ENCODE peak calls at places on chromosomes 13 and 19, in ten cellular contexts. S is activated B cell treated with CpG ODN at 0.5 μM for 24 hours; T is frontal cortex; J is DMS153; F is Daoy; A is progenitor cell of endocrine pancreas; V is left ventricle myocardium inferior; N is stimulated activated CD4-positive, alpha-beta T cell treated with anti-CD3 and anti-CD28 coated beads, Interleukin-4, amount 100 ng/mL, for 1 hour; L is stimulated activated CD8-positive, alpha-beta memory T cell treated with anti-CD3 and anti-CD28 coated beads, Interleukin-12 subunit alpha, Interleukin-12 subunit beta, amount 100 ng/mL, for 4 hours; D is heart left ventricle. W is an unnamed sample.

GRCh38 chr19:43739419-43739818 is 15.3 kb downstream of the SMG9 start:
- DNase-seq in D (no peak), S (no peak), A (no peak), V (no peak), N (no peak), F (no peak), T (no peak), L (no peak), J (no peak), W (peak)

GRCh38 chr19:47587295-47587694 is 14.3 kb upstream of the ZNF541 start:
- DNase-seq in V (no peak), T (no peak), J (no peak), A (no peak), F (no peak), D (no peak), L (no peak), S (no peak), N (no peak), W (no peak)

GRCh38 chr13:55244991-55245644 is 1895.6 kb upstream of the PRR20A start:
- DNase-seq in V (no peak), A (no peak), T (no peak), J (no peak), S (no peak), L (no peak), N (no peak), D (no peak), F (peak), W (no peak)

GRCh38 chr13:112781881-112782361 is 92.1 kb downstream of the ATP11A start:
- DNase-seq in V (peak), F (no peak), A (no peak), D (peak), S (no peak), T (no peak), L (no peak), J (peak), N (no peak), W (no peak)

GRCh38 chr13:71659427-71659826 is 207.6 kb downstream of the DACH1 start:
- DNase-seq in L (no peak), D (no peak), J (no peak), S (no peak), N (no peak), F (no peak), V (no peak), A (no peak), T (no peak), W (no peak)

GRCh38 chr19:46303702-46304397 is 7.0 kb downstream of the HIF3A start:
- DNase-seq in J (no peak), V (peak), T (no peak), N (no peak), F (peak), L (no peak), S (no peak), D (peak), A (peak), W (peak)

GRCh38 chr13:114131581-114132418 is 623 bp downstream of the RASA3 start:
- DNase-seq in V (peak), F (no peak), L (no peak), J (no peak), S (peak), D (no peak), N (peak), T (peak), A (peak), W (no peak)

GRCh38 chr19:17103177-17103576 is 27.6 kb downstream of the MYO9B start:
- DNase-seq in L (no peak), A (no peak), T (no peak), D (no peak), S (no peak), J (no peak), V (no peak), N (no peak), F (peak), W (no peak)

GRCh38 chr13:114021464-114022308 is 47.8 kb upstream of the C13orf46 start:
- DNase-seq in N (no peak), D (peak), T (no peak), F (no peak), S (no peak), J (no peak), V (no peak), L (no peak), A (no peak), W (no peak)

GRCh38 chr13:50596776-50597203 is 246.7 kb downstream of the DLEU7 start:
- DNase-seq in L (no peak), F (no peak), N (no peak), A (no peak), J (peak), D (no peak), T (no peak), V (no peak), S (no peak), W (no peak)

GRCh38 chr19:7600721-7601120 is 5.1 kb downstream of the CAMSAP3 start:
- DNase-seq in T (no peak), J (no peak), F (no peak), L (no peak), S (no peak), D (no peak), V (no peak), N (no peak), A (no peak), W (no peak)

GRCh38 chr13:49020940-49021548 is 45.3 kb downstream of the FNDC3A start:
- DNase-seq in T (no peak), L (no peak), V (no peak), S (no peak), A (no peak), D (no peak), N (no peak), J (no peak), F (no peak), W (peak)

GRCh38 chr13:49132479-49133002 is 87.6 kb upstream of the MLNR start:
- DNase-seq in L (no peak), D (no peak), J (no peak), V (no peak), S (no peak), N (no peak), F (no peak), A (no peak), T (no peak), W (peak)

GRCh38 chr19:37954421-37954874 is 47.4 kb downstream of the SIPA1L3 start:
- DNase-seq in J (no peak), V (no peak), A (no peak), N (no peak), S (no peak), T (no peak), D (no peak), F (no peak), L (no peak), W (peak)

GRCh38 chr19:708154-709141 is at the start of gene PALM:
- DNase-seq in A (peak), S (no peak), J (no peak), T (peak), N (no peak), L (no peak), F (no peak), V (peak), D (no peak), W (no peak)

W was measured in small intestine.